ENCODE peak calls at places on chromosomes 3 and 15, in seven cellular contexts. V is H1, E is HepG2, B is GM12878, M is K562, J is HCT116, D is SK-N-SH. R is an unnamed sample.

GRCh38 chr15:65072027-65072426 is 4.2 kb upstream of the RASL12 start:
- DNase-seq in J (no peak), M (no peak), E (no peak), B (no peak), D (no peak), V (no peak), R (no peak)

GRCh38 chr3:42839616-42840015 is 30.4 kb downstream of the ACKR2 start:
- DNase-seq in M (peak), E (peak), V (no peak), B (peak), J (peak), D (peak), R (peak)

GRCh38 chr3:188431553-188431952 is 277.6 kb downstream of the LPP start:
- DNase-seq in J (no peak), B (no peak), E (no peak), D (no peak), M (no peak), V (no peak), R (no peak)

GRCh38 chr3:46708401-46709146 is 7.4 kb downstream of the TMIE start:
- DNase-seq in E (no peak), V (no peak), B (no peak), M (no peak), D (no peak), J (no peak), R (no peak)

GRCh38 chr3:169232863-169233262 is 430.6 kb downstream of the MECOM start:
- DNase-seq in D (no peak), B (no peak), M (no peak), E (no peak), J (no peak), V (no peak), R (no peak)

GRCh38 chr3:65048151-65048550 is 360.4 kb upstream of the ADAMTS9 start:
- DNase-seq in M (no peak), V (no peak), J (no peak), D (no peak), E (no peak), B (no peak), R (no peak)

GRCh38 chr15:68991723-68992122 is 22.8 kb upstream of the NOX5 start:
- DNase-seq in J (no peak), M (peak), E (no peak), D (peak), B (no peak), V (no peak), R (no peak)

GRCh38 chr3:2603734-2604297 is 505.1 kb downstream of the CNTN4 start:
- DNase-seq in M (no peak), B (no peak), V (no peak), J (no peak), E (no peak), D (no peak), R (no peak)

GRCh38 chr3:124277516-124277890 is 285.6 kb upstream of the ROPN1 start:
- DNase-seq in E (no peak), M (no peak), B (no peak), V (no peak), D (no peak), J (no peak), R (no peak)

GRCh38 chr3:14923476-14923875 is 23.9 kb upstream of the NR2C2 start:
- DNase-seq in M (no peak), D (no peak), J (no peak), V (no peak), B (no peak), E (no peak), R (no peak)

GRCh38 chr3:149377408-149378111 is at the start of gene TM4SF1:
- DNase-seq in M (no peak), B (no peak), D (no peak), V (no peak), J (no peak), E (peak), R (peak)

GRCh38 chr15:89184367-89184766 is 37.0 kb downstream of the RLBP1 start:
- DNase-seq in M (no peak), E (no peak), B (no peak), D (no peak), J (no peak), V (no peak), R (no peak)

GRCh38 chr3:71543371-71544016 is 40.0 kb downstream of the FOXP1 start:
- DNase-seq in E (no peak), M (no peak), J (no peak), B (no peak), V (no peak), D (peak), R (no peak)

GRCh38 chr3:56887402-56888025 is 85.8 kb upstream of the ARHGEF3 start:
- DNase-seq in V (no peak), J (no peak), E (no peak), D (no peak), B (no peak), M (no peak), R (no peak)

GRCh38 chr3:117817103-117817502 is 1107.5 kb downstream of the TUSC7 start:
- DNase-seq in B (no peak), E (no peak), M (no peak), J (no peak), D (no peak), V (no peak), R (no peak)

GRCh38 chr15:35062164-35063099 is 22.7 kb downstream of the NANOGP8 start:
- DNase-seq in J (no peak), E (no peak), D (no peak), M (no peak), B (no peak), V (no peak), R (no peak)

GRCh38 chr3:141578197-141578596 is 91.4 kb downstream of the RASA2 start:
- DNase-seq in V (no peak), B (no peak), D (no peak), J (no peak), E (no peak), M (no peak), R (no peak)

GRCh38 chr3:188052229-188052965 is 101.6 kb upstream of the LPP start:
- DNase-seq in J (no peak), V (peak), D (no peak), E (peak), B (no peak), M (no peak), R (peak)

GRCh38 chr15:25136119-25136518 is 181.3 kb downstream of the SNRPN start:
- DNase-seq in B (no peak), E (peak), M (peak), V (no peak), J (no peak), D (peak), R (no peak)

GRCh38 chr3:133448478-133449122 is 48.7 kb downstream of the BFSP2 start:
- DNase-seq in V (no peak), B (peak), E (no peak), M (no peak), J (no peak), D (no peak), R (no peak)

GRCh38 chr3:66403268-66403990 is 97.4 kb downstream of the LRIG1 start:
- DNase-seq in B (no peak), D (no peak), E (no peak), J (no peak), M (no peak), V (no peak), R (no peak)

GRCh38 chr3:42652611-42653302 is 740 bp upstream of the ZBTB47 start:
- DNase-seq in M (peak), J (peak), E (peak), B (peak), D (peak), V (no peak), R (peak)

GRCh38 chr15:93610944-93611343 is 521.9 kb upstream of the RGMA start:
- DNase-seq in D (no peak), J (no peak), E (no peak), V (no peak), B (no peak), M (no peak), R (no peak)

GRCh38 chr3:69254351-69254750 is 131.5 kb downstream of the FRMD4B start:
- DNase-seq in B (no peak), D (no peak), E (no peak), V (no peak), J (no peak), M (no peak), R (no peak)

GRCh38 chr3:69252141-69252540 is 129.7 kb upstream of the LMOD3 start:
- DNase-seq in B (no peak), E (no peak), V (no peak), D (no peak), J (no peak), M (no peak), R (no peak)

GRCh38 chr3:69252631-69253030 is 130.2 kb upstream of the LMOD3 start:
- DNase-seq in D (no peak), M (no peak), B (no peak), E (no peak), J (no peak), V (no peak), R (no peak)

GRCh38 chr3:69260216-69260787 is 125.6 kb downstream of the FRMD4B start:
- DNase-seq in B (no peak), J (no peak), M (no peak), D (no peak), E (no peak), V (no peak), R (no peak)

DNA sequence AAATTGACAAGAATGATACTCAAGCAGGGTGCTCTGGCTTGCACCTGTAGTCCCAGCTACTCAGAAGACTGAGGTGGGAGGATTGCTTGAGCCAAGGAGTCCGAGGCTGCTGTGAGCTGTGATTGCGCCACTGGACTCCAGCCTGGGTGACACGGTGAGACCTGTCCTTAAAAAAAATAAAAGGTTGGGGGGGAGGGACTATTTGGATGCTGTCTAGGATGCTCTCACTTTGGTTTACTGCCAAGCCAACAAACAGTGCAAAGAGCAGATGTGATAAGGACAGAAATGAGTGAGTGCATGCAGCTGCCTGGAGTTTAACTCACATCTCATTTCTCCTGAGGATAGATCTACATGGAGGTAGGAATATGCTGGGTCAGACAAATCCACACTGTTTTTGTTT is 130.0 kb downstream of the FRMD4B start:
- DNase-seq in E (peak), M (no peak), B (no peak), V (no peak), D (peak), J (no peak), R (no peak)
- TF ChIP-seq JUND in E (no peak), M (no peak), B (no peak), V (no peak), D (no peak), J (no peak), R (no peak)

GRCh38 chr3:192336286-192336685 is 391.1 kb downstream of the FGF12 start:
- DNase-seq in E (no peak), J (no peak), M (no peak), V (no peak), D (no peak), B (no peak), R (peak)
- TF ChIP-seq JUND in E (no peak), J (no peak), M (no peak), V (no peak), D (no peak), B (no peak), R (no peak)

DNA sequence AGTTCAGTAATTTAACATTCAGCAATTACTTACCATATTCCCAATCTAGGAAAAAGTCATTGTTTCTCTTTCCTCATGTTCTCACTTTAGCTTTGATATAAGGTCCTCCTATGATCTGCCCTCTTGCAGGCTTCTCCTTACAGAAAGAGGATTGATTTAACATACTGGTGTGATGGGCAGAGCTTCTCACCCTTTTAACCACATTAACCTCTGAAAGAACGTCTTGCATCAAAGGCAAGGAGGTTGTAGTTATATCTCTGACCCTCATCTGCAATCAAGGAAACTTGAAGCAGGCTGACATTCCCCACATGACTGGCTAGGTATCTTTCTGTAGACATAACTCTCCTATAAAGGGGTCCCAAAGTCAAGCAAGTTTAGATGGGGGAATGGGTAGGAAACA is 39.5 kb downstream of the BTLA start:
- DNase-seq in E (no peak), V (no peak), J (no peak), M (no peak), B (peak), D (no peak), R (no peak)
- TF ChIP-seq JUND in E (no peak), V (no peak), J (no peak), M (no peak), B (no peak), D (no peak), R (no peak)

DNA sequence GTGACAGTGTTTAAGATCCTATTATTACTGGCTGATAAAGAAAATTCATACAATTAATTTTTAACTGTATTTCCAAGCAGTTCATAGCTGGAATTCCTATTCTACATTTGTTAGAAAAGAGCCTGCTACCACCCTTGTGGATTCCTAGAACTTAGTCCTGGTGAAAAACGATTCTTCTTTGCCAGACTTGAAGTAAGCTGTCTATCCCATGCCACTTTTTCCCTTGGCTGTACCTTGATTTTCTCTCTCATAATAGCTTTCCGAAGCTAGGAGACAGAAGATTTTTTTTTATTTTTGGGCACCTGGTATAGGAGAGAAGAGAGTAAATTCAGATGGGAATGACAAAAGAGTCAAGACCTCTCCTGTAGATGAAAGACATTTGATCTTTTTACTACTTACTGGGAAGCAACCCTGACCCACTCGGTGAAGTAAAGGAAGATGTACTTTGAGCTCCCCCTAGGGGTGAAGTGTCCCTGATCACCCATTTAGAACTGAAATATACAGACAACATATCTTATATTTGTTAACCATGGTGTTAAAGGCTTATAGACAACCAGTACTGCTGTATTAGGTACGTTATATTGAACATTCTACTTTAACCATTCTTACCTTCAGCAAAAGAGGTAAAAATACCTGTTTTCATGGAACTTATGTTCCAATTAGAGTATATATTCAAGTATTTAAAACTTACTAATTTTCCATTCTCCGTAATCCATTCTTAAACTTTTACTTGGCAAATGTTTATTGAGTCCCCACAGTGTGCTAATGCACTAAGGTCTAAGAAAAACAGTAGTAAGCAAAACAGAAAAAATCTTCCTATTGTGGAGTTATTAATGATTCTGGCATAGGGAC is 36.2 kb upstream of the C3orf38 start:
- DNase-seq in E (peak), B (peak), M (peak), J (peak), V (peak), D (peak), R (peak)
- TF ChIP-seq JUND in E (no peak), B (no peak), M (no peak), J (no peak), V (no peak), D (no peak), R (no peak)

GRCh38 chr3:194522579-194523046 is 35.8 kb upstream of the ATP13A3 start:
- DNase-seq in B (no peak), M (no peak), E (no peak), V (no peak), D (no peak), J (no peak), R (peak)
- TF ChIP-seq JUND in B (no peak), M (no peak), E (no peak), V (no peak), D (peak), J (no peak), R (no peak)